ENCODE peak calls at places on chromosomes 13 and 19, in four cellular contexts. X is activated CD4-positive, alpha-beta T cell treated with anti-CD3 and anti-CD28 coated beads, Interleukin-2, amount 50 U/mL, for 4 hours; T is HEK293T; P is activated T-helper 1 cell treated with Interleukin-2 at 50 U/mL for 16 hours. K is an unnamed sample.

GRCh38 chr19:38264486-38265212 is at the start of gene SPINT2:
- DNase-seq in P (peak; percentile 67), T (peak; percentile 65), X (peak; percentile 40), K (peak; percentile 78)

GRCh38 chr13:43445651-43446050 is 341.1 kb downstream of the ENOX1 start:
- DNase-seq in P (no peak), T (no peak), X (no peak), K (no peak)

GRCh38 chr19:12000152-12000981 is 35.1 kb downstream of the ZNF433 start:
- DNase-seq in X (no peak), P (no peak), T (no peak), K (no peak)

GRCh38 chr19:36032251-36033104 is at the start of gene CLIP3:
- DNase-seq in X (peak; percentile 18), P (peak; percentile 23), T (no peak), K (no peak)

GRCh38 chr19:49125025-49125731 is 5.8 kb downstream of the PPFIA3 start:
- DNase-seq in X (no peak), T (no peak), P (no peak), K (no peak)

GRCh38 chr19:48506138-48506733 is 5.4 kb downstream of the LMTK3 start:
- DNase-seq in X (no peak), P (no peak), T (no peak), K (no peak)

GRCh38 chr13:29006359-29006850 is 186.3 kb downstream of the MTUS2 start:
- DNase-seq in P (no peak), T (no peak), X (no peak), K (no peak)

GRCh38 chr19:32651729-32652140 is 23.2 kb downstream of the ANKRD27 start:
- DNase-seq in P (no peak), X (no peak), T (peak; percentile 43), K (no peak)

GRCh38 chr13:114155320-114155719 is 22.9 kb upstream of the RASA3 start:
- DNase-seq in X (no peak), P (no peak), T (no peak), K (no peak)

GRCh38 chr19:48095637-48096175 is 14.9 kb downstream of the PLA2G4C start:
- DNase-seq in P (no peak), T (no peak), X (no peak), K (no peak)

GRCh38 chr19:5990289-5990797 is 12.4 kb upstream of the RANBP3 start:
- DNase-seq in T (peak; percentile 77), P (no peak), X (no peak), K (no peak)

GRCh38 chr19:43470288-43470687 is 4.9 kb upstream of the LYPD3 start:
- DNase-seq in T (no peak), P (peak; percentile 8), X (peak; percentile 60), K (no peak)

GRCh38 chr19:35229601-35230000 is 1.1 kb upstream of the FAM187B start:
- DNase-seq in T (no peak), P (no peak), X (no peak), K (peak; percentile 44)

GRCh38 chr13:47120284-47120683 is 223.4 kb upstream of the HTR2A start:
- DNase-seq in T (no peak), P (no peak), X (no peak), K (no peak)

GRCh38 chr13:98309569-98310335 is 132.7 kb upstream of the RNF113B start:
- DNase-seq in P (no peak), X (no peak), T (no peak), K (no peak)

GRCh38 chr13:42967660-42968059 is 24.4 kb downstream of the EPSTI1 start:
- DNase-seq in T (no peak), X (no peak), P (no peak), K (no peak)

GRCh38 chr19:54137913-54138776 is 583 bp downstream of the CNOT3 start:
- DNase-seq in P (peak; percentile 33), X (no peak), T (no peak), K (no peak)

GRCh38 chr13:37481005-37481857 is 117.3 kb downstream of the POSTN start:
- DNase-seq in P (no peak), T (no peak), X (no peak), K (no peak)

GRCh38 chr13:44276061-44276460 is 97.6 kb upstream of the SERP2 start:
- DNase-seq in P (no peak), X (no peak), T (no peak), K (no peak)

GRCh38 chr13:110106726-110107125 is 200.2 kb downstream of the COL4A1 start:
- DNase-seq in P (no peak), T (no peak), X (no peak), K (peak; percentile 68)

GRCh38 chr19:29379257-29379986 is 146.4 kb upstream of the VSTM2B start:
- DNase-seq in P (no peak), X (no peak), T (no peak), K (peak; percentile 26)

GRCh38 chr19:661427-662196 is 1.4 kb downstream of the RNF126 start:
- DNase-seq in P (peak; percentile 56), T (no peak), X (peak; percentile 55), K (no peak)

GRCh38 chr13:101397742-101398141 is 18.6 kb downstream of the NALCN start:
- DNase-seq in X (no peak), T (no peak), P (no peak), K (no peak)

GRCh38 chr19:44255705-44256411 is 3.8 kb upstream of the ZNF233 start:
- DNase-seq in P (no peak), T (no peak), X (no peak), K (no peak)

GRCh38 chr19:4007836-4008539 is 452 bp downstream of the PIAS4 start:
- DNase-seq in P (no peak), X (no peak), T (no peak), K (no peak)

GRCh38 chr13:39612023-39612637 is 9.1 kb upstream of the LHFPL6 start:
- DNase-seq in P (no peak), T (peak; percentile 49), X (peak; percentile 51), K (peak; percentile 77)

K was measured in suprapubic skin.